ENCODE peak calls at places on chromosome 4, in nine cellular contexts. N, U, F, O, G, C, E, R and Z are unnamed samples.

GRCh38 chr4:123452585-123452984 is 56.0 kb downstream of the SPRY1 start:
- DNase-seq in N (no peak), U (peak), F (peak), O (peak), G (peak), C (peak), E (no peak), R (no peak), Z (no peak)

GRCh38 chr4:33606951-33607350 is 2637.4 kb downstream of the ARAP2 start:
- DNase-seq in N (no peak), U (no peak), F (no peak), O (no peak), G (no peak), C (no peak), E (no peak), R (no peak), Z (no peak)

GRCh38 chr4:188175288-188175687 is 36.0 kb downstream of the TRIML1 start:
- DNase-seq in N (no peak), U (no peak), F (no peak), O (peak), G (no peak), C (no peak), E (no peak), R (no peak), Z (no peak)

GRCh38 chr4:59484948-59485347 is 1715.2 kb upstream of the ADGRL3 start:
- DNase-seq in N (no peak), U (no peak), F (no peak), O (no peak), G (no peak), C (no peak), E (no peak), R (no peak), Z (no peak)

GRCh38 chr4:168655182-168655581 is 158.3 kb downstream of the PALLD start:
- DNase-seq in N (no peak), U (no peak), F (no peak), O (no peak), G (no peak), C (no peak), E (no peak), R (no peak), Z (no peak)

GRCh38 chr4:26985836-26986235 is 125.2 kb downstream of the STIM2 start:
- DNase-seq in N (no peak), U (no peak), F (no peak), O (no peak), G (no peak), C (no peak), E (no peak), R (no peak), Z (peak)

GRCh38 chr4:133156096-133156495 is 7.0 kb downstream of the PCDH10 start:
- DNase-seq in N (no peak), U (no peak), F (no peak), O (no peak), G (no peak), C (no peak), E (no peak), R (no peak), Z (no peak)

GRCh38 chr4:122668241-122668640 is 47.4 kb upstream of the IL21 start:
- DNase-seq in N (no peak), U (no peak), F (no peak), O (peak), G (no peak), C (no peak), E (no peak), R (no peak), Z (no peak)

GRCh38 chr4:82721819-82722423 is 76.7 kb downstream of the SCD5 start:
- DNase-seq in N (peak), U (no peak), F (no peak), O (peak), G (peak), C (peak), E (no peak), R (no peak), Z (peak)

GRCh38 chr4:54509057-54509456 is 148.7 kb upstream of the KIT start:
- DNase-seq in N (no peak), U (no peak), F (no peak), O (no peak), G (no peak), C (peak), E (no peak), R (no peak), Z (no peak)

GRCh38 chr4:174496631-174497442 is 25.5 kb downstream of the HPGD start:
- DNase-seq in N (no peak), U (no peak), F (peak), O (no peak), G (no peak), C (no peak), E (no peak), R (no peak), Z (peak)

GRCh38 chr4:24226018-24226417 is 336.2 kb upstream of the PPARGC1A start:
- DNase-seq in N (no peak), U (no peak), F (no peak), O (peak), G (no peak), C (no peak), E (no peak), R (no peak), Z (no peak)

GRCh38 chr4:86893136-86893535 is 914 bp upstream of the C4orf36 start:
- DNase-seq in N (no peak), U (no peak), F (no peak), O (no peak), G (no peak), C (no peak), E (no peak), R (no peak), Z (no peak)

GRCh38 chr4:135122457-135122856 is 920.9 kb upstream of the PABPC4L start:
- DNase-seq in N (no peak), U (no peak), F (no peak), O (no peak), G (no peak), C (no peak), E (no peak), R (no peak), Z (no peak)

GRCh38 chr4:147822128-147822527 is 90.2 kb downstream of the ARHGAP10 start:
- DNase-seq in N (no peak), U (peak), F (peak), O (peak), G (peak), C (peak), E (peak), R (peak), Z (peak)

GRCh38 chr4:101040776-101041175 is 306.6 kb downstream of the PPP3CA start:
- DNase-seq in N (no peak), U (no peak), F (no peak), O (no peak), G (no peak), C (no peak), E (no peak), R (no peak), Z (no peak)

GRCh38 chr4:37641886-37642849 is 44.0 kb downstream of the RELL1 start:
- DNase-seq in N (no peak), U (no peak), F (no peak), O (no peak), G (no peak), C (no peak), E (no peak), R (no peak), Z (no peak)

GRCh38 chr4:132982151-132982550 is 166.9 kb upstream of the PCDH10 start:
- DNase-seq in N (no peak), U (no peak), F (no peak), O (no peak), G (no peak), C (no peak), E (no peak), R (no peak), Z (no peak)

GRCh38 chr4:337143-337931 is at the start of gene ZNF141:
- DNase-seq in N (peak), U (peak), F (peak), O (peak), G (peak), C (peak), E (peak), R (peak), Z (peak)

GRCh38 chr4:336893-337142 is 796 bp upstream of the ZNF141 start:
- DNase-seq in N (no peak), U (no peak), F (no peak), O (no peak), G (no peak), C (no peak), E (no peak), R (no peak), Z (no peak)

GRCh38 chr4:335515-335914 is 2.1 kb upstream of the ZNF141 start:
- DNase-seq in N (no peak), U (no peak), F (no peak), O (no peak), G (no peak), C (no peak), E (no peak), R (no peak), Z (no peak)

GRCh38 chr4:337932-338758 is 531 bp downstream of the ZNF141 start:
- DNase-seq in N (no peak), U (no peak), F (no peak), O (peak), G (peak), C (peak), E (peak), R (peak), Z (peak)

GRCh38 chr4:336099-336892 is 1.3 kb upstream of the ZNF141 start:
- DNase-seq in N (peak), U (no peak), F (peak), O (no peak), G (no peak), C (no peak), E (peak), R (peak), Z (no peak)
- TF ChIP-seq POLR2A in N (no peak), U (no peak), F (no peak), O (no peak), G (no peak), C (no peak), E (no peak), R (no peak), Z (no peak)

GRCh38 chr4:39823193-39823592 is 125.3 kb downstream of the UBE2K start:
- DNase-seq in N (no peak), U (no peak), F (no peak), O (peak), G (no peak), C (no peak), E (no peak), R (no peak), Z (no peak)

GRCh38 chr4:39821951-39822350 is 124.0 kb downstream of the UBE2K start:
- DNase-seq in N (no peak), U (no peak), F (no peak), O (no peak), G (no peak), C (no peak), E (no peak), R (no peak), Z (no peak)

GRCh38 chr4:39818646-39819045 is 120.7 kb downstream of the UBE2K start:
- DNase-seq in N (no peak), U (no peak), F (no peak), O (no peak), G (no peak), C (no peak), E (no peak), R (no peak), Z (no peak)

GRCh38 chr4:39825090-39825489 is 127.2 kb downstream of the UBE2K start:
- DNase-seq in N (no peak), U (no peak), F (no peak), O (no peak), G (no peak), C (no peak), E (no peak), R (no peak), Z (no peak)

DNA sequence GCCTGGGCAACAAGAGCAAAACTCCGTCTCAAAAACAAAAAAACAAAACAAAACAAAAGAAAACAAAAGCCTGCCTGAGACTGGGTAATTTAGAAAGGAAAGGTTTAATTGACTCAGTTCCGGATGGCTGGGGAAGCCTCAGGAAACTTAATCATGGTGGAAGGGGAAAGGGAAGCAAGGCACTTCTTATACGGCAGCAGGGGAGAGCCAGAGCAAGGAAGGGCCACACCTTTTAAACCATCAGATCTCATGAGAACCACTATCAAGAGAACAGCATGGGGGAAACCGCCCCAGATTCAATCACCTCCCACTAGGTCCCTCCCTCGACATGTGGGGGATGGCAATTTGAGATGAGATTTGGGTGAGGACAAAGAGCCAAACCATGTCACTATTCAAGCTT is 122.2 kb downstream of the UBE2K start:
- DNase-seq in N (no peak), U (no peak), F (no peak), O (no peak), G (no peak), C (no peak), E (no peak), R (no peak), Z (no peak)
- TF ChIP-seq POLR2A in N (no peak), U (no peak), F (no peak), O (no peak), G (no peak), C (no peak), E (no peak), R (no peak), Z (no peak)

GRCh38 chr4:7530932-7531639 is 96.4 kb upstream of the PSAPL1 start:
- DNase-seq in N (no peak), U (no peak), F (no peak), O (no peak), G (no peak), C (no peak), E (no peak), R (no peak), Z (no peak)
- TF ChIP-seq POLR2A in N (no peak), U (no peak), F (no peak), O (no peak), G (no peak), C (no peak), E (no peak), R (no peak), Z (no peak)

DNA sequence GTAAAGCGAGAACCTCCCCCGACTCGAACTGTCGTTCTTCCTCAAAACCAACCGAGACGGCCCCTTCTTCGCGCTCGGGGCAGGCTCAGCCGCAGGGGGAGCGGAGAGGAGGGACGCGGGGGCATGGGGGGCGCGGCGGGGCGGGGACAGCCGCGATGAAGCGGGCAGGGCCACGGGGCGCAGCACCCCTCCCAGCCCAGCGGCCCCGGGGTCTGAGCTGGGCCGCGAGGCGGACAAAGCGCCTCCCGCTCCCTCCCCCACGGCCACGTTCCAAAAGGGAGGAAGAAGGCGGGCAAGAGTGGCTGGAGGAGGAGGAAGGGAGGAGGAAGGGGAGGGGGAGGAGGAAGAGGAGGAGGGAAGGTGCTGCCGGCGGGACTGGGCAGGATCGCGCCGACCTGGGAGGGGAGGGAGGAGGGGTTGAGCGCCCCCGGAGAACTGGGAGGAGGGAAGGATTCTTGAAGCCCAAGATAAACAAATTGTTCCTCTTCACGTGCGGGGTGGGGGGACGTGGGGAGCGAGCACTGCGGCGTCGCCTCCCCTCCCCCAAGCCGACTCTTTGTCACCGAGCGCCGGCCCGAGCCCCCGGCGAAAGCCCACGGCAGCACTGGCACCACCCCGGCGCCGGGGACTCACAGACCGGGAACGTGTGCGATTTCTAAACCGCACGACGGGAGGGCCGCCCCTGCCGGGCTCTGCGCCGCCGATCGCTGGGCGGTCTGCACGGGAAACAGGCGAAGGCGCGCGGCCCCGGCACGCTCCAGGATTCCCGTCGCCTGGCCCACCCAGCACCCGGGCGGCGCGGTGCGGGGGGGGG is 2.9 kb downstream of the MAML3 start:
- DNase-seq in N (peak), U (peak), F (peak), O (peak), G (peak), C (peak), E (peak), R (peak), Z (peak)
- TF ChIP-seq POLR2A in N (no peak), U (peak), F (peak), O (peak), G (peak), C (no peak), E (peak), R (no peak), Z (peak)

GRCh38 chr4:78551420-78552351 is at the start of gene ANXA3:
- DNase-seq in N (peak), U (no peak), F (peak), O (no peak), G (peak), C (peak), E (no peak), R (peak), Z (peak)
- TF ChIP-seq POLR2A in N (no peak), U (peak), F (peak), O (no peak), G (peak), C (peak), E (no peak), R (peak), Z (peak)

GRCh38 chr4:184475096-184475461 is 729 bp upstream of the IRF2 start:
- DNase-seq in N (peak), U (peak), F (peak), O (peak), G (peak), C (peak), E (peak), R (peak), Z (peak)

GRCh38 chr4:184473515-184474260 is 662 bp downstream of the IRF2 start:
- DNase-seq in N (peak), U (no peak), F (peak), O (peak), G (peak), C (peak), E (peak), R (peak), Z (peak)

GRCh38 chr4:184472540-184473264 is 1.6 kb downstream of the IRF2 start:
- DNase-seq in N (peak), U (peak), F (peak), O (peak), G (peak), C (peak), E (peak), R (peak), Z (peak)

GRCh38 chr4:184473265-184473514 is 1.2 kb downstream of the IRF2 start:
- DNase-seq in N (no peak), U (no peak), F (no peak), O (no peak), G (no peak), C (no peak), E (no peak), R (no peak), Z (no peak)

GRCh38 chr4:184474261-184475095 is at the start of gene IRF2:
- DNase-seq in N (peak), U (peak), F (peak), O (peak), G (peak), C (peak), E (peak), R (peak), Z (peak)
- TF ChIP-seq POLR2A in N (no peak), U (peak), F (peak), O (peak), G (peak), C (peak), E (peak), R (peak), Z (peak)

GRCh38 chr4:139177049-139177887 is at the start of gene ELF2:
- DNase-seq in N (peak), U (peak), F (peak), O (peak), G (peak), C (peak), E (peak), R (peak), Z (peak)
- TF ChIP-seq POLR2A in N (no peak), U (peak), F (no peak), O (peak), G (peak), C (no peak), E (no peak), R (peak), Z (peak)